ENCODE peak calls at places on chromosomes 3 and 15, in four cellular contexts. E, O, L and F are unnamed samples.

GRCh38 chr3:12508316-12508715 is 24.0 kb downstream of the TSEN2 start:
- DNase-seq in E (peak), O (no peak), L (no peak), F (no peak)

GRCh38 chr15:29442532-29442931 is 172.9 kb upstream of the NSMCE3 start:
- DNase-seq in E (no peak), O (no peak), L (no peak), F (no peak)

GRCh38 chr3:151879684-151880282 is 6.3 kb downstream of the SUCNR1 start:
- DNase-seq in E (no peak), O (no peak), L (no peak), F (no peak)

GRCh38 chr15:83287541-83288027 is 3.1 kb upstream of the BNC1 start:
- DNase-seq in E (peak), O (no peak), L (no peak), F (no peak)

GRCh38 chr3:48637305-48637704 is 2.0 kb upstream of the SLC26A6 start:
- DNase-seq in E (no peak), O (no peak), L (peak), F (no peak)

GRCh38 chr3:62670351-62670750 is 204.9 kb downstream of the CADPS start:
- DNase-seq in E (no peak), O (no peak), L (no peak), F (no peak)

GRCh38 chr3:120767106-120767505 is 24.6 kb downstream of the GTF2E1 start:
- DNase-seq in E (no peak), O (no peak), L (no peak), F (no peak)

GRCh38 chr15:29134641-29135071 is 135.0 kb downstream of the NSMCE3 start:
- DNase-seq in E (no peak), O (no peak), L (no peak), F (no peak)

GRCh38 chr15:78243491-78243941 is 9.2 kb upstream of the ACSBG1 start:
- DNase-seq in E (peak), O (peak), L (no peak), F (no peak)

GRCh38 chr15:92846716-92847115 is 53.4 kb upstream of the CHD2 start:
- DNase-seq in E (no peak), O (no peak), L (no peak), F (no peak)

GRCh38 chr3:46670891-46671427 is 22.5 kb downstream of the ALS2CL start:
- DNase-seq in E (no peak), O (no peak), L (peak), F (no peak)

GRCh38 chr3:187165144-187165543 is 25.8 kb upstream of the RPL39L start:
- DNase-seq in E (peak), O (peak), L (no peak), F (peak)

GRCh38 chr3:99901200-99901926 is 83.7 kb downstream of the CMSS1 start:
- DNase-seq in E (peak), O (no peak), L (no peak), F (no peak)

GRCh38 chr15:96551196-96551595 is 220.7 kb downstream of the NR2F2 start:
- DNase-seq in E (no peak), O (no peak), L (no peak), F (no peak)

GRCh38 chr3:142817897-142818296 is 71.0 kb downstream of the PCOLCE2 start:
- DNase-seq in E (peak), O (no peak), L (no peak), F (no peak)

GRCh38 chr3:30073622-30074021 is 532.8 kb upstream of the TGFBR2 start:
- DNase-seq in E (peak), O (no peak), L (no peak), F (no peak)

GRCh38 chr15:68699124-68699880 is 120.5 kb downstream of the CORO2B start:
- DNase-seq in E (no peak), O (no peak), L (no peak), F (no peak)

GRCh38 chr15:52256930-52257733 is 38.5 kb downstream of the MYO5C start:
- DNase-seq in E (peak), O (no peak), L (no peak), F (peak)

GRCh38 chr3:139870000-139870675 is 64.8 kb upstream of the CLSTN2 start:
- DNase-seq in E (no peak), O (no peak), L (no peak), F (no peak)

GRCh38 chr15:92715753-92716152 is 60.2 kb upstream of the FAM174B start:
- DNase-seq in E (peak), O (no peak), L (no peak), F (no peak)